ENCODE peak calls at places on chromosomes 12 and 14, in seven cellular contexts. One of them, this sample, is unnamed.

GRCh38 chr12:3257411-3257810 is 180.2 kb downstream of the TSPAN9 start:
- DNase-seq in progenitor cell of endocrine pancreas: no peak
- DNase-seq in A549: no peak
- DNase-seq in fibroblast of pulmonary artery: no peak
- DNase-seq in Peyer's patch: no peak
- DNase-seq in IMR-90: no peak
- DNase-seq in DND-41: no peak
- DNase-seq in this sample: no peak

GRCh38 chr14:76918176-76918750 is 92.1 kb downstream of the LRRC74A start:
- DNase-seq in DND-41: peak
- DNase-seq in A549: no peak
- DNase-seq in Peyer's patch: no peak
- DNase-seq in fibroblast of pulmonary artery: peak
- DNase-seq in progenitor cell of endocrine pancreas: no peak
- DNase-seq in IMR-90: peak
- DNase-seq in this sample: no peak

GRCh38 chr12:91163116-91163515 is 19.5 kb downstream of the DCN start:
- DNase-seq in progenitor cell of endocrine pancreas: no peak
- DNase-seq in DND-41: no peak
- DNase-seq in fibroblast of pulmonary artery: no peak
- DNase-seq in IMR-90: no peak
- DNase-seq in A549: no peak
- DNase-seq in Peyer's patch: no peak
- DNase-seq in this sample: no peak

GRCh38 chr14:37889087-37889486 is 293.7 kb downstream of the TTC6 start:
- DNase-seq in A549: no peak
- DNase-seq in DND-41: no peak
- DNase-seq in IMR-90: no peak
- DNase-seq in progenitor cell of endocrine pancreas: no peak
- DNase-seq in Peyer's patch: no peak
- DNase-seq in fibroblast of pulmonary artery: no peak
- DNase-seq in this sample: no peak

GRCh38 chr12:104426926-104427546 is 29.7 kb upstream of the CHST11 start:
- DNase-seq in progenitor cell of endocrine pancreas: no peak
- DNase-seq in fibroblast of pulmonary artery: peak
- DNase-seq in Peyer's patch: no peak
- DNase-seq in A549: no peak
- DNase-seq in IMR-90: peak
- DNase-seq in DND-41: no peak
- DNase-seq in this sample: no peak

GRCh38 chr12:132238487-132239248 is 90.7 kb downstream of the GALNT9 start:
- DNase-seq in IMR-90: no peak
- DNase-seq in Peyer's patch: no peak
- DNase-seq in fibroblast of pulmonary artery: peak
- DNase-seq in DND-41: no peak
- DNase-seq in A549: peak
- DNase-seq in progenitor cell of endocrine pancreas: no peak
- DNase-seq in this sample: peak

GRCh38 chr12:95882080-95882479 is 23.3 kb downstream of the SNRPF start:
- DNase-seq in progenitor cell of endocrine pancreas: no peak
- DNase-seq in Peyer's patch: no peak
- DNase-seq in A549: no peak
- DNase-seq in IMR-90: peak
- DNase-seq in fibroblast of pulmonary artery: no peak
- DNase-seq in DND-41: no peak
- DNase-seq in this sample: no peak

GRCh38 chr12:68962855-68963455 is 30.0 kb upstream of the CPM start:
- DNase-seq in fibroblast of pulmonary artery: peak
- DNase-seq in Peyer's patch: no peak
- DNase-seq in IMR-90: peak
- DNase-seq in progenitor cell of endocrine pancreas: no peak
- DNase-seq in A549: no peak
- DNase-seq in DND-41: no peak
- DNase-seq in this sample: peak

GRCh38 chr12:125944446-125944845 is 879.2 kb downstream of the AACS start:
- DNase-seq in A549: no peak
- DNase-seq in progenitor cell of endocrine pancreas: no peak
- DNase-seq in IMR-90: no peak
- DNase-seq in DND-41: no peak
- DNase-seq in fibroblast of pulmonary artery: no peak
- DNase-seq in Peyer's patch: no peak
- DNase-seq in this sample: peak

GRCh38 chr12:65565601-65566560 is 258.4 kb upstream of the HMGA2 start:
- DNase-seq in Peyer's patch: no peak
- DNase-seq in fibroblast of pulmonary artery: peak
- DNase-seq in progenitor cell of endocrine pancreas: no peak
- DNase-seq in IMR-90: peak
- DNase-seq in A549: peak
- DNase-seq in DND-41: no peak
- DNase-seq in this sample: no peak

GRCh38 chr12:113990548-113991223 is 24.6 kb upstream of the RBM19 start:
- DNase-seq in progenitor cell of endocrine pancreas: no peak
- DNase-seq in Peyer's patch: no peak
- DNase-seq in fibroblast of pulmonary artery: peak
- DNase-seq in DND-41: peak
- DNase-seq in IMR-90: no peak
- DNase-seq in A549: no peak
- DNase-seq in this sample: no peak

GRCh38 chr14:72665259-72665658 is 228.6 kb downstream of the DPF3 start:
- DNase-seq in A549: peak
- DNase-seq in DND-41: no peak
- DNase-seq in Peyer's patch: no peak
- DNase-seq in progenitor cell of endocrine pancreas: no peak
- DNase-seq in fibroblast of pulmonary artery: peak
- DNase-seq in IMR-90: peak
- DNase-seq in this sample: peak

GRCh38 chr14:103109789-103110415 is 13.4 kb upstream of the TNFAIP2 start:
- DNase-seq in fibroblast of pulmonary artery: peak
- DNase-seq in Peyer's patch: no peak
- DNase-seq in DND-41: no peak
- DNase-seq in progenitor cell of endocrine pancreas: no peak
- DNase-seq in A549: peak
- DNase-seq in IMR-90: peak
- DNase-seq in this sample: no peak

GRCh38 chr14:50301914-50302313 is 10.1 kb downstream of the L2HGDH start:
- DNase-seq in Peyer's patch: no peak
- DNase-seq in fibroblast of pulmonary artery: no peak
- DNase-seq in IMR-90: no peak
- DNase-seq in DND-41: no peak
- DNase-seq in progenitor cell of endocrine pancreas: no peak
- DNase-seq in A549: no peak
- DNase-seq in this sample: no peak

GRCh38 chr12:12481636-12482035 is 81.0 kb downstream of the DUSP16 start:
- DNase-seq in Peyer's patch: no peak
- DNase-seq in progenitor cell of endocrine pancreas: no peak
- DNase-seq in fibroblast of pulmonary artery: no peak
- DNase-seq in A549: no peak
- DNase-seq in DND-41: no peak
- DNase-seq in IMR-90: no peak
- DNase-seq in this sample: no peak

GRCh38 chr14:81400852-81401251 is 728 bp upstream of the STON2 start:
- DNase-seq in fibroblast of pulmonary artery: peak
- DNase-seq in DND-41: no peak
- DNase-seq in A549: peak
- DNase-seq in progenitor cell of endocrine pancreas: no peak
- DNase-seq in IMR-90: peak
- DNase-seq in Peyer's patch: no peak
- DNase-seq in this sample: peak

GRCh38 chr14:98582276-98582675 is 689.7 kb downstream of the BCL11B start:
- DNase-seq in A549: no peak
- DNase-seq in DND-41: no peak
- DNase-seq in Peyer's patch: no peak
- DNase-seq in fibroblast of pulmonary artery: no peak
- DNase-seq in IMR-90: no peak
- DNase-seq in progenitor cell of endocrine pancreas: no peak
- DNase-seq in this sample: no peak

GRCh38 chr14:73743431-73743931 is 29.3 kb upstream of the PNMA1 start:
- DNase-seq in Peyer's patch: peak
- DNase-seq in A549: no peak
- DNase-seq in progenitor cell of endocrine pancreas: no peak
- DNase-seq in fibroblast of pulmonary artery: no peak
- DNase-seq in IMR-90: no peak
- DNase-seq in DND-41: peak
- DNase-seq in this sample: no peak

GRCh38 chr14:23556700-23557440 is 799 bp downstream of the THTPA start:
- DNase-seq in A549: no peak
- DNase-seq in IMR-90: no peak
- DNase-seq in DND-41: no peak
- DNase-seq in Peyer's patch: no peak
- DNase-seq in fibroblast of pulmonary artery: no peak
- DNase-seq in progenitor cell of endocrine pancreas: no peak
- DNase-seq in this sample: no peak

GRCh38 chr12:27593266-27593665 is 69.3 kb downstream of the PPFIBP1 start:
- DNase-seq in progenitor cell of endocrine pancreas: no peak
- DNase-seq in fibroblast of pulmonary artery: no peak
- DNase-seq in Peyer's patch: no peak
- DNase-seq in A549: no peak
- DNase-seq in DND-41: no peak
- DNase-seq in IMR-90: no peak
- DNase-seq in this sample: no peak

GRCh38 chr12:114096461-114096860 is 130.3 kb upstream of the RBM19 start:
- DNase-seq in A549: no peak
- DNase-seq in progenitor cell of endocrine pancreas: no peak
- DNase-seq in DND-41: no peak
- DNase-seq in Peyer's patch: no peak
- DNase-seq in fibroblast of pulmonary artery: no peak
- DNase-seq in IMR-90: peak
- DNase-seq in this sample: no peak

GRCh38 chr12:52925717-52926595 is 21.1 kb upstream of the KRT8 start:
- DNase-seq in DND-41: no peak
- DNase-seq in IMR-90: no peak
- DNase-seq in progenitor cell of endocrine pancreas: no peak
- DNase-seq in fibroblast of pulmonary artery: no peak
- DNase-seq in A549: peak
- DNase-seq in Peyer's patch: no peak
- DNase-seq in this sample: peak

GRCh38 chr12:14558377-14559051 is 9.2 kb downstream of the PLBD1 start:
- DNase-seq in progenitor cell of endocrine pancreas: no peak
- DNase-seq in A549: no peak
- DNase-seq in Peyer's patch: no peak
- DNase-seq in IMR-90: no peak
- DNase-seq in fibroblast of pulmonary artery: no peak
- DNase-seq in DND-41: no peak
- DNase-seq in this sample: no peak

GRCh38 chr12:118327381-118327780 is 45.3 kb downstream of the TAOK3 start:
- DNase-seq in progenitor cell of endocrine pancreas: no peak
- DNase-seq in DND-41: no peak
- DNase-seq in IMR-90: peak
- DNase-seq in Peyer's patch: no peak
- DNase-seq in fibroblast of pulmonary artery: no peak
- DNase-seq in A549: no peak
- DNase-seq in this sample: no peak

GRCh38 chr14:26088260-26088659 is 509.6 kb downstream of the NOVA1 start:
- DNase-seq in Peyer's patch: no peak
- DNase-seq in progenitor cell of endocrine pancreas: no peak
- DNase-seq in fibroblast of pulmonary artery: no peak
- DNase-seq in DND-41: no peak
- DNase-seq in IMR-90: no peak
- DNase-seq in A549: no peak
- DNase-seq in this sample: no peak

GRCh38 chr12:121061831-121062230 is 22.8 kb upstream of the OASL start:
- DNase-seq in progenitor cell of endocrine pancreas: no peak
- DNase-seq in IMR-90: peak
- DNase-seq in fibroblast of pulmonary artery: peak
- DNase-seq in Peyer's patch: no peak
- DNase-seq in DND-41: no peak
- DNase-seq in A549: peak
- DNase-seq in this sample: no peak

DNA sequence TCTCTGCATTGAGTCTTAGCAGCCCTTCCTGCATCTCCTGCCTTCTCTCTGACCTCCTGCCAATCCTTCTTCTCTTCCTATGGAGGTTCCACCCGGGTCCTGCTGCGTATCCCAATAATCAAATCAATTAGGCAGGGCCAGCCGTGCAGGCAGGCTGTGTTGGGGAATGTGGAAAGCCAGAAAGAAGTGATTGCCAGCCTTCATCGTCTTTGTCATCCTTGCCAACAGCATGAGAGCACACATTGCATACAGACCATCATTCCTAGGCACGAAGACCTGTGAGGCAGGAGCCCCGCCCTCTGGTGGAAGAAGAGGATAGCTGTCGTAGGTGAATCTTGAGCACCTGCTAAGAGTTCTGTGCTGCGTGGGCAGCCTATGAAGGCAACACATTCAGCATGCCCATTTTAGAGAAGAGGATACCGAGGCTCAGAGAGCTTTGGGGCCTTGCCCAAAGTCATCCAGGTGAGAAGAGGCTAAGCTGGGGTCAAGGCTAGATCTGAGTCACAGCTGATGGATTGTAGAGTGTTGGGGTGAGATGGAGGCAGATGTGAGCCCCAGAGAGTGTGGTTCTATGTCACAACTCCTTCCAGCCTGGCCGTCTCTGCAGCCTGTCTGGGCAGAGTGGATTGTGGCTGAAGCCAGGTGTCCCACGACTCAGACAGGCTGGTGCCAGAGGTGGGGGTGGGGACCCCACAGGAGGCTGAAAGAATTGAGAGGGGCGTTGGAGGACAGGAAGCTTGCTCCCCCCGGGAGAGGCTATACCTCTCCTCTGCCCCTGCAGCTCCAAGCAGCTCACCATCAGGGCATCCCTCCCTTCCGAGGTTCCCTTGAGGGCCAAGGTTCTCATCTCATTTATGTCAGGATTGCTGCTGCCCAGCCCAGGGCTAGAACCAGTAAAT is 12.7 kb downstream of the C14orf132 start:
- DNase-seq in fibroblast of pulmonary artery: no peak
- DNase-seq in Peyer's patch: no peak
- DNase-seq in progenitor cell of endocrine pancreas: no peak
- DNase-seq in IMR-90: peak
- DNase-seq in A549: peak
- DNase-seq in DND-41: peak
- DNase-seq in this sample: peak
- TF ChIP-seq CTCF in fibroblast of pulmonary artery: no peak
- TF ChIP-seq CTCF in Peyer's patch: no peak
- TF ChIP-seq CTCF in progenitor cell of endocrine pancreas: peak
- TF ChIP-seq CTCF in IMR-90: no peak
- TF ChIP-seq CTCF in A549: peak
- TF ChIP-seq CTCF in DND-41: peak
- TF ChIP-seq CTCF in this sample: peak

GRCh38 chr12:1398673-1399072 is 195.7 kb downstream of the FBXL14 start:
- DNase-seq in IMR-90: peak
- DNase-seq in DND-41: no peak
- DNase-seq in Peyer's patch: no peak
- DNase-seq in A549: peak
- DNase-seq in progenitor cell of endocrine pancreas: no peak
- DNase-seq in fibroblast of pulmonary artery: peak
- DNase-seq in this sample: no peak
- TF ChIP-seq CTCF in IMR-90: peak
- TF ChIP-seq CTCF in DND-41: peak
- TF ChIP-seq CTCF in Peyer's patch: no peak
- TF ChIP-seq CTCF in A549: no peak
- TF ChIP-seq CTCF in progenitor cell of endocrine pancreas: no peak
- TF ChIP-seq CTCF in fibroblast of pulmonary artery: no peak
- TF ChIP-seq CTCF in this sample: no peak

GRCh38 chr12:87848248-87848868 is 180.8 kb downstream of the C12orf50 start:
- DNase-seq in DND-41: no peak
- DNase-seq in A549: peak
- DNase-seq in progenitor cell of endocrine pancreas: no peak
- DNase-seq in fibroblast of pulmonary artery: peak
- DNase-seq in IMR-90: peak
- DNase-seq in Peyer's patch: no peak
- DNase-seq in this sample: peak
- TF ChIP-seq CTCF in DND-41: peak
- TF ChIP-seq CTCF in A549: peak
- TF ChIP-seq CTCF in progenitor cell of endocrine pancreas: peak
- TF ChIP-seq CTCF in fibroblast of pulmonary artery: peak
- TF ChIP-seq CTCF in IMR-90: peak
- TF ChIP-seq CTCF in Peyer's patch: peak
- TF ChIP-seq CTCF in this sample: peak

GRCh38 chr14:60488175-60488574 is 2.3 kb upstream of the C14orf39 start:
- DNase-seq in fibroblast of pulmonary artery: no peak
- DNase-seq in IMR-90: no peak
- DNase-seq in progenitor cell of endocrine pancreas: no peak
- DNase-seq in A549: no peak
- DNase-seq in DND-41: no peak
- DNase-seq in Peyer's patch: no peak
- DNase-seq in this sample: no peak
- TF ChIP-seq CTCF in fibroblast of pulmonary artery: peak
- TF ChIP-seq CTCF in IMR-90: peak
- TF ChIP-seq CTCF in progenitor cell of endocrine pancreas: peak
- TF ChIP-seq CTCF in A549: peak
- TF ChIP-seq CTCF in DND-41: no peak
- TF ChIP-seq CTCF in Peyer's patch: no peak
- TF ChIP-seq CTCF in this sample: no peak